ENCODE peak calls at places on chromosomes 2 and 18, in eight cellular contexts. N, V, O, E, G, J, A and I are unnamed samples.

GRCh38 chr2:26481705-26482104 is 3.8 kb upstream of the OTOF start:
- DNase-seq in O (no peak), E (no peak), N (no peak), A (no peak), G (no peak), J (no peak), V (no peak), I (no peak)

GRCh38 chr2:210004893-210005292 is 2.5 kb downstream of the RPE start:
- DNase-seq in A (no peak), N (no peak), G (no peak), J (no peak), O (no peak), E (no peak), V (no peak), I (no peak)

GRCh38 chr2:134718095-134718955 is 475 bp downstream of the TMEM163 start:
- DNase-seq in G (no peak), J (peak; percentile 45), E (peak; percentile 79), V (no peak), A (peak; percentile 69), N (no peak), O (peak; percentile 37), I (peak; percentile 47)

GRCh38 chr18:41073372-41073954 is 881.6 kb upstream of the PIK3C3 start:
- DNase-seq in G (no peak), E (no peak), J (no peak), O (no peak), A (no peak), V (no peak), N (no peak), I (no peak)

GRCh38 chr2:232545511-232546375 is 4.6 kb downstream of the TIGD1 start:
- DNase-seq in O (no peak), G (no peak), A (no peak), N (no peak), E (no peak), J (no peak), V (no peak), I (no peak)

GRCh38 chr2:153455403-153455802 is 23.2 kb downstream of the RPRM start:
- DNase-seq in E (no peak), V (no peak), N (no peak), J (no peak), G (no peak), O (no peak), A (no peak), I (no peak)

GRCh38 chr18:58970943-58971799 is 106.5 kb downstream of the ZNF532 start:
- DNase-seq in J (no peak), E (peak; percentile 8), N (no peak), A (no peak), V (no peak), O (no peak), G (no peak), I (no peak)

GRCh38 chr2:195610708-195611107 is 46.3 kb upstream of the SLC39A10 start:
- DNase-seq in O (no peak), N (no peak), A (no peak), V (no peak), E (no peak), G (no peak), J (no peak), I (no peak)

GRCh38 chr2:225452677-225453076 is 53.2 kb downstream of the NYAP2 start:
- DNase-seq in J (no peak), A (no peak), V (no peak), G (no peak), O (no peak), N (no peak), E (no peak), I (no peak)

GRCh38 chr2:241794250-241794823 is 14.7 kb upstream of the NEU4 start:
- DNase-seq in V (no peak), O (no peak), J (no peak), N (no peak), E (no peak), A (no peak), G (no peak), I (no peak)

GRCh38 chr18:7117390-7118355 is at the start of gene LAMA1:
- DNase-seq in O (peak; percentile 33), A (no peak), E (peak; percentile 94), J (peak; percentile 34), N (no peak), V (no peak), G (no peak), I (no peak)

GRCh38 chr18:54389143-54389505 is 31.4 kb downstream of the C18orf54 start:
- DNase-seq in V (no peak), A (no peak), E (no peak), N (no peak), J (no peak), G (no peak), O (no peak), I (no peak)

GRCh38 chr18:29271496-29271895 is 1094.6 kb upstream of the CDH2 start:
- DNase-seq in V (no peak), G (no peak), E (no peak), A (no peak), O (no peak), J (no peak), N (no peak), I (no peak)

GRCh38 chr2:54206596-54206995 is 49.4 kb downstream of the TSPYL6 start:
- DNase-seq in J (no peak), G (no peak), V (peak; percentile 37), E (no peak), N (no peak), O (peak; percentile 21), A (no peak), I (no peak)

GRCh38 chr2:73203055-73203681 is 794 bp downstream of the NOTO start:
- DNase-seq in V (no peak), N (no peak), A (no peak), E (peak; percentile 72), O (no peak), J (no peak), G (no peak), I (peak; percentile 40)

GRCh38 chr2:128536925-128537620 is 218.4 kb upstream of the HS6ST1 start:
- DNase-seq in G (no peak), N (no peak), E (peak; percentile 88), V (peak; percentile 77), A (no peak), J (no peak), O (no peak), I (no peak)

GRCh38 chr2:156512451-156512850 is 76.3 kb downstream of the GPD2 start:
- DNase-seq in G (no peak), A (no peak), E (no peak), J (no peak), N (no peak), O (no peak), V (no peak), I (no peak)

GRCh38 chr2:156581280-156581679 is 145.1 kb downstream of the GPD2 start:
- DNase-seq in N (no peak), V (no peak), O (no peak), J (no peak), A (no peak), G (no peak), E (no peak), I (no peak)